ENCODE peak calls at places on chromosomes 13 and 19, in five cellular contexts. P, X, L, C and I are unnamed samples.

GRCh38 chr19:2802826-2803225 is 16.8 kb upstream of the ZNF554 start:
- DNase-seq in P (no peak), X (no peak), L (no peak), C (no peak), I (no peak)

GRCh38 chr19:35897706-35898451 is 2.5 kb downstream of the NFKBID start:
- DNase-seq in P (no peak), X (no peak), L (no peak), C (no peak), I (no peak)

GRCh38 chr13:45850020-45850613 is 1.4 kb downstream of the SIAH3 start:
- DNase-seq in P (no peak), X (peak; percentile 42), L (no peak), C (no peak), I (no peak)

GRCh38 chr13:23673867-23674605 is 103.8 kb downstream of the TNFRSF19 start:
- DNase-seq in P (no peak), X (no peak), L (no peak), C (no peak), I (no peak)

GRCh38 chr19:1468274-1469199 is 10.5 kb downstream of the C19orf25 start:
- DNase-seq in P (no peak), X (no peak), L (no peak), C (no peak), I (no peak)

GRCh38 chr19:979318-979741 is 4.8 kb upstream of the WDR18 start:
- DNase-seq in P (no peak), X (no peak), L (no peak), C (no peak), I (no peak)

GRCh38 chr13:30504081-30504480 is 38.3 kb upstream of the HMGB1 start:
- DNase-seq in P (no peak), X (no peak), L (no peak), C (no peak), I (no peak)

GRCh38 chr19:33603377-33603776 is 18.4 kb upstream of the CHST8 start:
- DNase-seq in P (no peak), X (no peak), L (no peak), C (no peak), I (no peak)

GRCh38 chr13:111937763-111938375 is 129.1 kb upstream of the SOX1 start:
- DNase-seq in P (no peak), X (no peak), L (no peak), C (no peak), I (no peak)

GRCh38 chr19:47444388-47444821 is 25.1 kb upstream of the MEIS3 start:
- DNase-seq in P (peak; percentile 64), X (peak; percentile 63), L (no peak), C (no peak), I (no peak)
- H3K27me3 ChIP-seq in P (peaks cover 7% of the 10 kb centered on the region), X (peaks cover 9% of the 10 kb centered on the region), L (peaks cover 53% of the 10 kb centered on the region), C (peaks cover 46% of the 10 kb centered on the region), I (no peaks in the 10 kb centered on the region)

GRCh38 chr13:50065712-50066111 is 50.5 kb downstream of the KCNRG start:
- DNase-seq in P (no peak), X (no peak), L (no peak), C (no peak), I (no peak)

GRCh38 chr13:50055454-50055853 is 40.2 kb downstream of the KCNRG start:
- DNase-seq in P (no peak), X (no peak), L (no peak), C (no peak), I (no peak)

DNA sequence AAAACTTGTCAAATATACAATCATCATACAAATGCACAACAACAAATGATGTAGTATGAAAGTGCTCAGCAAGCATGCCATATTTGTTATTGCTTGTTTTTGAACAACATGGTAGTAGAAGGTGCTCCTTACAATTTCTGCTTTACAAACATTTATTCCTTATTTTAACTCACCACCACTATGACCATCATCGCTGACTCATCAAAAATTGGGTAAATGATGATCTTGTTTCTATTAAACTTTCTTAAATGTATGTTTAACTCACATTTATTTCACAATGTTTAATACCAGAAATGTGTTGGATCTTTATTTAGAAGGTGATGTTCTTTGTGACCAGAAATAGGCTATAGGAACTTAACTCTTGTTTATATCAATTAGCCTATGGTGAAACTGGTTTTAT is 45.5 kb downstream of the KCNRG start:
- DNase-seq in P (no peak), X (no peak), L (no peak), C (no peak), I (no peak)
- H3K36me3 ChIP-seq in P (peaks cover 90% of the 10 kb centered on the region), X (peaks cover 2% of the 10 kb centered on the region), L (peaks cover 5% of the 10 kb centered on the region), C (peaks cover 3% of the 10 kb centered on the region), I (no peaks in the 10 kb centered on the region)

GRCh38 chr13:52842440-52842839 is 6.0 kb downstream of the PCDH8 start:
- DNase-seq in P (no peak), X (no peak), L (no peak), C (no peak), I (no peak)
- H3K27me3 ChIP-seq in P (peaks cover 14% of the 10 kb centered on the region), X (peaks cover 13% of the 10 kb centered on the region), L (peaks cover 61% of the 10 kb centered on the region), C (peaks cover 24% of the 10 kb centered on the region), I (peaks cover 10% of the 10 kb centered on the region)

DNA sequence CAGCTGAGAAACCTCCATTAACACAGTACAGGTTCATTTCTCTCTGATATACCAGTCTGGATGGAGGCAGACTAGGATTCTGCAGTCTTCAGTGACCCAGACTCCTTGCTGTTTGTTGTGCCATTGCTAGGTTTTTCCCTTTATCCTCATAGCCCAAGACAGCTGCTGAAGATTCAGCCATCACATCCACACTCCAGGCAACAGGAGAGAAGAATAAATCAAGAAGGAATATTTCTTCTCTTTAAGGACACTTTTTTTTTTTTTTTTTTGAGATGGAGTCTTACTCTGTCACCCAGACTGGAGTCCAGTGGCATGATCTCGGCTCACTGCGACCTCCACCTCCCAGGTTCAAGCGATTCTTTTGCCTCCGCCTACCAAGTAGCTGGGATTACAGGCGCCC is 14.3 kb downstream of the CLPTM1 start:
- DNase-seq in P (no peak), X (no peak), L (no peak), C (no peak), I (no peak)
- H3K36me3 ChIP-seq in P (peaks cover 58% of the 10 kb centered on the region), X (no peaks in the 10 kb centered on the region), L (peaks cover 82% of the 10 kb centered on the region), C (peaks cover 30% of the 10 kb centered on the region), I (no peaks in the 10 kb centered on the region)

GRCh38 chr19:7732045-7732444 is at the start of gene CLEC4G:
- DNase-seq in P (no peak), X (no peak), L (no peak), C (no peak), I (no peak)

GRCh38 chr19:7729831-7730285 is 2.1 kb downstream of the CLEC4G start:
- DNase-seq in P (no peak), X (no peak), L (no peak), C (no peak), I (no peak)

GRCh38 chr19:7730286-7731217 is 1.4 kb downstream of the CLEC4G start:
- DNase-seq in P (no peak), X (no peak), L (no peak), C (no peak), I (no peak)

GRCh38 chr19:7731218-7731595 is 703 bp downstream of the CLEC4G start:
- DNase-seq in P (no peak), X (no peak), L (no peak), C (no peak), I (no peak)

DNA sequence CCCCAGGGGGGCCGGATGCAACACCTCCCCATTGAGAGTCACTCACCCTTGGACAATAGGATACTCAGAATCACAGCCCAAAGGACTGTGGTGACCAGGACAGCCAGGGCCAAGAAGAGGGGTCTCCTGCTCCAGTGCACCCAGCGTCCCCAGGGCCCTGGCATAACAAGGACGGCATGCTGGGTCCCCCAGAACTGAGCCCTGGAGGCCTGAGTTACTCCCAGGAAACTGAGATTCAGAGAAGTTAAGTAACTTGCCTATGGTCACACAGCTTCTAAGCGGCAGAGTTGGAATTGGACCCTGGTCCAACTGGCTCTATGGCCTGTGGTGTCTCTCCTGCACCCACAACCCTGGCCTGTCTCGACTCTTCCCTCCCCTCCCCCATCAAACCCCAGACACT is 295 bp downstream of the CLEC4G start:
- DNase-seq in P (no peak), X (no peak), L (no peak), C (no peak), I (no peak)
- H3K27me3 ChIP-seq in P (peaks cover 20% of the 10 kb centered on the region), X (peaks cover 25% of the 10 kb centered on the region), L (peaks cover 56% of the 10 kb centered on the region), C (no peaks in the 10 kb centered on the region), I (no peaks in the 10 kb centered on the region)

GRCh38 chr13:25165664-25166063 is 6.4 kb downstream of the AMER2 start:
- DNase-seq in P (no peak), X (peak; percentile 51), L (no peak), C (no peak), I (no peak)
- H3K36me3 ChIP-seq in P (no peaks in the 10 kb centered on the region), X (no peaks in the 10 kb centered on the region), L (no peaks in the 10 kb centered on the region), C (no peaks in the 10 kb centered on the region), I (no peaks in the 10 kb centered on the region)

DNA sequence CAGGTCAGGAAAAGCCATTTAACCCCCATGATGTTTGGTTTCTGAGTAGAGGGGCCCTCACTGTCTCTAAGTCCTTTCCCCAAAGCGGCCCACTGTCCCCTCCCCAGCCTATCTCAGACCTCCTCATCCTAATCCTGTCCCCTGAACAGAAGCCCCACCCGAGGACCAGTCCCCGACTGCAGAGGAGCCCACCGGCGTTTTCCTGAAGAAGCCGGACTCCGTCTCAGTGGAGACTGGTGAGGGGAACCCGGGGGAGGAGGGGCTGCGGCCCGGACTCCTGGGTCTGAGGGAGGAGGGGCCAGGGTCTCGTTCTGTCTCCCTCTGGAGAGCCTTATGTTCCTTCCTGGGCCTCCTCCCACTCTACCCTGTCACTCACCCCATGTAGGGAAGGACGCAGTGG is 2.9 kb downstream of the MYBPC2 start:
- DNase-seq in P (no peak), X (no peak), L (no peak), C (no peak), I (no peak)
- H3K27me3 ChIP-seq in P (no peaks in the 10 kb centered on the region), X (peaks cover 3% of the 10 kb centered on the region), L (peaks cover 38% of the 10 kb centered on the region), C (peaks cover 19% of the 10 kb centered on the region), I (no peaks in the 10 kb centered on the region)

DNA sequence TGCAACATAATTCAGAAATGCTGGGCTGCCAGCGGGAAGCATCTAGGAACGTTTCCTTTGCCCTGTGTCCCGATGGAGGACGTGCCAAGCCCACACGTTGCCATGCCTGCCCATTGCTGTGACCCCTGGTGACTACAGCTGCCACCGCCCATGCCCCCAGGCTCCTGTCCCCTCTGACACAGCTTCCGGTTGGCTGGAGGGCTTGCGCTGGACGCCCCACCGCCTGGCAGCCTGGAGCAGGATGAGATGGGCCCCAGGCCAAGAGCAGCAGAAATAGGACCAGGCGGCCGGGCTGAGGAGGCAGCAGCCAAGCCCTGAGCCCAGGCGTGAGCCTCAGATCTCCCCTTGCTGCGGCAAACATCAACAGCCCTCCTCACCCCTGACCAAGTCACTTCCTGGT is 125.9 kb downstream of the COL4A2 start:
- DNase-seq in P (no peak), X (no peak), L (peak; percentile 83), C (peak; percentile 92), I (no peak)
- H3K36me3 ChIP-seq in P (peaks cover 100% of the 10 kb centered on the region), X (peaks cover 9% of the 10 kb centered on the region), L (peaks cover 95% of the 10 kb centered on the region), C (peaks cover 69% of the 10 kb centered on the region), I (no peaks in the 10 kb centered on the region)